ENCODE peak calls at places on chromosomes 11 and 22, in seven cellular contexts. I is PC-3, E is mesendoderm, P is colonic mucosa, B is H9, K is MM.1S, X is IMR-90. H is an unnamed sample.

GRCh38 chr11:75583710-75584658 is 21.9 kb downstream of the SERPINH1 start:
- DNase-seq in I (no peak), K (no peak), B (peak), X (peak), P (peak), E (peak), H (peak)

GRCh38 chr11:27812341-27812740 is 112.1 kb upstream of the BDNF start:
- DNase-seq in X (peak), E (no peak), P (no peak), I (no peak), K (no peak), B (no peak), H (no peak)

GRCh38 chr11:125170406-125171031 is 6.0 kb downstream of the PKNOX2 start:
- DNase-seq in I (no peak), X (peak), P (no peak), K (no peak), B (no peak), E (peak), H (peak)

GRCh38 chr11:101126551-101127347 is 2.9 kb downstream of the PGR start:
- DNase-seq in E (peak), B (peak), P (no peak), K (peak), I (no peak), X (no peak), H (peak)

GRCh38 chr11:88231894-88232482 is 56.7 kb upstream of the RAB38 start:
- DNase-seq in X (peak), I (peak), K (peak), B (no peak), E (peak), P (no peak), H (peak)

GRCh38 chr11:19374189-19374588 is 133.4 kb upstream of the E2F8 start:
- DNase-seq in P (no peak), K (no peak), B (no peak), E (no peak), I (peak), X (peak), H (peak)

GRCh38 chr11:124917115-124917637 is 1.9 kb upstream of the HEPN1 start:
- DNase-seq in P (no peak), E (peak), K (no peak), X (peak), B (no peak), I (no peak), H (peak)

GRCh38 chr11:46338988-46339666 is 8.1 kb upstream of the DGKZ start:
- DNase-seq in K (no peak), X (no peak), B (peak), P (no peak), I (peak), E (peak), H (peak)

GRCh38 chr11:17601206-17602075 is 54.4 kb downstream of the OTOG start:
- DNase-seq in I (no peak), P (peak), K (no peak), B (no peak), X (no peak), E (peak), H (no peak)

GRCh38 chr22:42926034-42926433 is 69.0 kb upstream of the ARFGAP3 start:
- DNase-seq in X (no peak), I (peak), K (no peak), E (no peak), B (no peak), P (no peak), H (no peak)

GRCh38 chr11:123491241-123491640 is 61.2 kb downstream of the GRAMD1B start:
- DNase-seq in P (no peak), K (no peak), I (no peak), E (no peak), X (no peak), B (no peak), H (no peak)

GRCh38 chr11:123490527-123490926 is 60.5 kb downstream of the GRAMD1B start:
- DNase-seq in I (no peak), P (no peak), E (no peak), K (no peak), B (no peak), X (no peak), H (no peak)

GRCh38 chr11:123494195-123495050 is 64.4 kb downstream of the GRAMD1B start:
- DNase-seq in P (no peak), B (no peak), X (peak), I (no peak), E (peak), K (no peak), H (no peak)

GRCh38 chr11:123493393-123494063 is 63.5 kb downstream of the GRAMD1B start:
- DNase-seq in K (no peak), B (peak), E (peak), I (peak), P (no peak), X (no peak), H (no peak)
- H3K9ac ChIP-seq in K (no peak), B (no peak), E (no peak), I (no peak), P (no peak), X (no peak), H (no peak)

GRCh38 chr22:49101225-49101624 is 726.4 kb downstream of the BRD1 start:
- DNase-seq in P (no peak), K (no peak), E (no peak), I (no peak), B (no peak), X (no peak), H (no peak)
- H3K9ac ChIP-seq in P (no peak), K (no peak), E (no peak), I (no peak), B (no peak), X (no peak), H (no peak)

GRCh38 chr11:15204766-15205165 is 90.0 kb downstream of the INSC start:
- DNase-seq in E (no peak), I (no peak), P (no peak), X (no peak), K (no peak), B (no peak), H (no peak)
- H3K9ac ChIP-seq in E (no peak), I (no peak), P (no peak), X (no peak), K (no peak), B (no peak), H (no peak)

DNA sequence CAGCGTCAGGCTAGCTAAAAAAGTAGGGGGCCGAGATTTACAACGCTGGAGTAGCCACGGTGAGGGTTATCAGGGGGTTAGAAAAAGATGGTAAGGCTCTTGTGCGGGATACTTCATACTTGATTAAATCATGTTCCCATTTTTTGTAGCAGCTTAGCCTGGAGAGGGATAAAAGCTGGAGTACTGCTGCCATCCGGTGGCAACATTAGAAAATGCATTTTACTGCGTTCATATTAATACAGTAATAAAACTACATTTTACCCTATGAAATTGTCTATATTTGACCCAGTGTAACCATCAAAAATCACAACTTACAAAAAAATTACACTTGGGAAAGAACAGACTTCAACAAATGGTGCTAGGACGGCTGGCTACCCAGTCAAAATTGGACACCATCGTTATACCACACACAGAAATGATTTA is 17.3 kb downstream of the RPUSD4 start:
- DNase-seq in P (peak), X (peak), E (peak), B (no peak), K (peak), I (peak), H (peak)
- H3K9ac ChIP-seq in P (no peak), X (no peak), E (no peak), B (no peak), K (no peak), I (no peak), H (peak)

H was measured in mesenchymal stem cell.